ENCODE peak calls at places on chromosomes 3 and 15, in nine cellular contexts. S is progenitor cell of endocrine pancreas; O is C1 segment of cervical spinal cord; P is stimulated activated CD8-positive, alpha-beta memory T cell treated with anti-CD3 and anti-CD28 coated beads, Interleukin-15, amount 100 ng/mL, for 1 hour; V is heart right ventricle; U is islet precursor cell; M is NCI-H2171 treated with DMSO at 0.1 percent for 48 hours; Q is cardiac fibroblast; X is astrocyte. Z is an unnamed sample.

GRCh38 chr3:76362643-76363042 is 577.3 kb upstream of the ZNF717 start:
- DNase-seq in S (no peak), O (no peak), P (no peak), V (no peak), U (no peak), M (no peak), Q (no peak), X (no peak), Z (no peak)

GRCh38 chr15:64911317-64912186 is at the start of gene ANKDD1A:
- DNase-seq in S (peak; percentile 54), O (no peak), P (no peak), V (peak; percentile 60), U (peak; percentile 91), M (peak; percentile 84), Q (peak; percentile 48), X (no peak), Z (peak; percentile 61)

GRCh38 chr3:178787960-178788359 is 251.7 kb downstream of the KCNMB2 start:
- DNase-seq in S (no peak), O (no peak), P (no peak), V (no peak), U (no peak), M (no peak), Q (no peak), X (no peak), Z (no peak)

GRCh38 chr3:193014961-193015360 is 97.3 kb upstream of the MB21D2 start:
- DNase-seq in S (no peak), O (no peak), P (no peak), V (peak; percentile 5), U (no peak), M (peak; percentile 36), Q (no peak), X (no peak), Z (no peak)

GRCh38 chr15:23566070-23567050 is 886 bp downstream of the MKRN3 start:
- DNase-seq in S (no peak), O (no peak), P (no peak), V (no peak), U (no peak), M (peak; percentile 87), Q (no peak), X (peak; percentile 42), Z (no peak)

GRCh38 chr15:52498700-52499099 is 30.0 kb downstream of the MYO5A start:
- DNase-seq in S (no peak), O (no peak), P (no peak), V (no peak), U (no peak), M (no peak), Q (no peak), X (peak; percentile 29), Z (no peak)

GRCh38 chr3:115381931-115382330 is 234.8 kb upstream of the ZBTB20 start:
- DNase-seq in S (no peak), O (no peak), P (no peak), V (no peak), U (no peak), M (no peak), Q (no peak), X (no peak), Z (no peak)

GRCh38 chr3:20077054-20077453 is 36.8 kb downstream of the KAT2B start:
- DNase-seq in S (no peak), O (no peak), P (no peak), V (no peak), U (no peak), M (no peak), Q (no peak), X (no peak), Z (no peak)

GRCh38 chr3:178078933-178079332 is 457.3 kb upstream of the KCNMB2 start:
- DNase-seq in S (no peak), O (no peak), P (no peak), V (peak; percentile 82), U (no peak), M (no peak), Q (peak; percentile 95), X (peak; percentile 86), Z (peak; percentile 45)

GRCh38 chr3:88334187-88334868 is 184.6 kb downstream of the C3orf38 start:
- DNase-seq in S (no peak), O (no peak), P (no peak), V (no peak), U (no peak), M (no peak), Q (peak; percentile 39), X (no peak), Z (no peak)

GRCh38 chr15:52012210-52012609 is 6.8 kb upstream of the MAPK6 start:
- DNase-seq in S (no peak), O (no peak), P (no peak), V (no peak), U (no peak), M (no peak), Q (no peak), X (no peak), Z (no peak)

GRCh38 chr15:24832282-24832681 is 122.5 kb upstream of the SNRPN start:
- DNase-seq in S (no peak), O (no peak), P (no peak), V (no peak), U (no peak), M (no peak), Q (no peak), X (no peak), Z (no peak)

GRCh38 chr15:56225520-56225919 is 18.2 kb downstream of the RFX7 start:
- DNase-seq in S (no peak), O (no peak), P (no peak), V (no peak), U (no peak), M (no peak), Q (no peak), X (no peak), Z (no peak)

GRCh38 chr3:131178710-131179375 is 152.2 kb downstream of the NEK11 start:
- DNase-seq in S (no peak), O (no peak), P (no peak), V (no peak), U (no peak), M (no peak), Q (no peak), X (no peak), Z (no peak)

GRCh38 chr3:124791639-124792111 is 61.4 kb downstream of the UMPS start:
- DNase-seq in S (no peak), O (no peak), P (no peak), V (peak; percentile 36), U (no peak), M (no peak), Q (peak; percentile 89), X (peak; percentile 99), Z (peak; percentile 96)

GRCh38 chr3:50299929-50300680 is 900 bp upstream of the HYAL3 start:
- DNase-seq in S (no peak), O (peak; percentile 72), P (no peak), V (no peak), U (peak; percentile 50), M (peak; percentile 13), Q (peak; percentile 51), X (peak; percentile 47), Z (peak; percentile 64)